ENCODE peak calls at places on chromosomes 16 and 17, in eight cellular contexts. One of them, this sample, is unnamed. For H3K9me3, the result is how much of the 10 kb centered on the place peaks cover.

GRCh38 chr17:17015221-17015620 is 27.0 kb upstream of the MPRIP start:
- DNase-seq in CD4-positive, alpha-beta memory T cell: no peak
- DNase-seq in right cardiac atrium: no peak
- DNase-seq in psoas muscle: no peak
- DNase-seq in uterus: no peak
- DNase-seq in A549: no peak
- DNase-seq in heart left ventricle: no peak
- DNase-seq in astrocyte: no peak
- DNase-seq in this sample: no peak

GRCh38 chr17:15885770-15886169 is 59.2 kb upstream of the ADORA2B start:
- DNase-seq in astrocyte: peak
- DNase-seq in uterus: no peak
- DNase-seq in right cardiac atrium: no peak
- DNase-seq in psoas muscle: no peak
- DNase-seq in CD4-positive, alpha-beta memory T cell: no peak
- DNase-seq in A549: no peak
- DNase-seq in heart left ventricle: no peak
- DNase-seq in this sample: no peak

GRCh38 chr16:3983081-3983520 is 102.6 kb upstream of the CREBBP start:
- DNase-seq in CD4-positive, alpha-beta memory T cell: peak
- DNase-seq in right cardiac atrium: peak
- DNase-seq in uterus: peak
- DNase-seq in psoas muscle: peak
- DNase-seq in A549: peak
- DNase-seq in astrocyte: peak
- DNase-seq in heart left ventricle: peak
- DNase-seq in this sample: peak

GRCh38 chr16:49271363-49271762 is 10.3 kb downstream of the CBLN1 start:
- DNase-seq in CD4-positive, alpha-beta memory T cell: no peak
- DNase-seq in right cardiac atrium: no peak
- DNase-seq in astrocyte: no peak
- DNase-seq in uterus: no peak
- DNase-seq in heart left ventricle: no peak
- DNase-seq in psoas muscle: no peak
- DNase-seq in A549: no peak
- DNase-seq in this sample: no peak

GRCh38 chr16:81808933-81809480 is 29.9 kb downstream of the PLCG2 start:
- DNase-seq in uterus: no peak
- DNase-seq in psoas muscle: no peak
- DNase-seq in A549: no peak
- DNase-seq in CD4-positive, alpha-beta memory T cell: no peak
- DNase-seq in right cardiac atrium: no peak
- DNase-seq in heart left ventricle: no peak
- DNase-seq in astrocyte: no peak
- DNase-seq in this sample: no peak

GRCh38 chr16:52408197-52408845 is 138.6 kb downstream of the TOX3 start:
- DNase-seq in CD4-positive, alpha-beta memory T cell: no peak
- DNase-seq in psoas muscle: no peak
- DNase-seq in heart left ventricle: no peak
- DNase-seq in A549: no peak
- DNase-seq in astrocyte: no peak
- DNase-seq in uterus: no peak
- DNase-seq in right cardiac atrium: no peak
- DNase-seq in this sample: no peak

GRCh38 chr17:10681866-10682446 is 15.4 kb downstream of the SCO1 start:
- DNase-seq in uterus: no peak
- DNase-seq in CD4-positive, alpha-beta memory T cell: no peak
- DNase-seq in right cardiac atrium: no peak
- DNase-seq in astrocyte: peak
- DNase-seq in A549: no peak
- DNase-seq in heart left ventricle: no peak
- DNase-seq in psoas muscle: no peak
- DNase-seq in this sample: peak

GRCh38 chr16:57643166-57643813 is 14.9 kb downstream of the ADGRG1 start:
- DNase-seq in right cardiac atrium: no peak
- DNase-seq in heart left ventricle: no peak
- DNase-seq in psoas muscle: no peak
- DNase-seq in CD4-positive, alpha-beta memory T cell: no peak
- DNase-seq in astrocyte: peak
- DNase-seq in A549: no peak
- DNase-seq in uterus: no peak
- DNase-seq in this sample: peak

GRCh38 chr17:50117202-50118040 is 12.5 kb downstream of the SAMD14 start:
- DNase-seq in right cardiac atrium: peak
- DNase-seq in psoas muscle: peak
- DNase-seq in uterus: peak
- DNase-seq in A549: peak
- DNase-seq in CD4-positive, alpha-beta memory T cell: peak
- DNase-seq in heart left ventricle: peak
- DNase-seq in astrocyte: peak
- DNase-seq in this sample: peak

GRCh38 chr16:26593700-26594099 is 473.0 kb upstream of the C16orf82 start:
- DNase-seq in heart left ventricle: no peak
- DNase-seq in right cardiac atrium: no peak
- DNase-seq in A549: no peak
- DNase-seq in uterus: no peak
- DNase-seq in psoas muscle: no peak
- DNase-seq in astrocyte: no peak
- DNase-seq in CD4-positive, alpha-beta memory T cell: no peak
- DNase-seq in this sample: no peak

GRCh38 chr16:16014329-16015224 is 65.2 kb downstream of the ABCC1 start:
- DNase-seq in A549: peak
- DNase-seq in heart left ventricle: peak
- DNase-seq in astrocyte: peak
- DNase-seq in psoas muscle: peak
- DNase-seq in CD4-positive, alpha-beta memory T cell: no peak
- DNase-seq in right cardiac atrium: peak
- DNase-seq in uterus: peak
- DNase-seq in this sample: peak

GRCh38 chr16:53372942-53373871 is 61.1 kb upstream of the RBL2 start:
- DNase-seq in astrocyte: no peak
- DNase-seq in psoas muscle: no peak
- DNase-seq in right cardiac atrium: no peak
- DNase-seq in CD4-positive, alpha-beta memory T cell: peak
- DNase-seq in uterus: no peak
- DNase-seq in A549: peak
- DNase-seq in heart left ventricle: peak
- DNase-seq in this sample: no peak

GRCh38 chr17:51120357-51120738 is 320 bp downstream of the SPAG9 start:
- DNase-seq in astrocyte: peak
- DNase-seq in A549: peak
- DNase-seq in psoas muscle: no peak
- DNase-seq in uterus: no peak
- DNase-seq in right cardiac atrium: no peak
- DNase-seq in heart left ventricle: no peak
- DNase-seq in CD4-positive, alpha-beta memory T cell: no peak
- DNase-seq in this sample: no peak

GRCh38 chr17:80146121-80147034 is 550 bp downstream of the EIF4A3 start:
- DNase-seq in astrocyte: no peak
- DNase-seq in A549: no peak
- DNase-seq in heart left ventricle: no peak
- DNase-seq in psoas muscle: no peak
- DNase-seq in CD4-positive, alpha-beta memory T cell: no peak
- DNase-seq in right cardiac atrium: no peak
- DNase-seq in uterus: no peak
- DNase-seq in this sample: peak

GRCh38 chr17:4988168-4988567 is 693 bp upstream of the CAMTA2 start:
- DNase-seq in heart left ventricle: peak
- DNase-seq in astrocyte: no peak
- DNase-seq in CD4-positive, alpha-beta memory T cell: no peak
- DNase-seq in psoas muscle: peak
- DNase-seq in A549: no peak
- DNase-seq in right cardiac atrium: peak
- DNase-seq in uterus: peak
- DNase-seq in this sample: peak

GRCh38 chr17:15298176-15298575 is 33.0 kb upstream of the PMP22 start:
- DNase-seq in heart left ventricle: no peak
- DNase-seq in right cardiac atrium: no peak
- DNase-seq in astrocyte: peak
- DNase-seq in uterus: no peak
- DNase-seq in psoas muscle: no peak
- DNase-seq in CD4-positive, alpha-beta memory T cell: no peak
- DNase-seq in A549: no peak
- DNase-seq in this sample: no peak

GRCh38 chr16:86581458-86581857 is 3.1 kb downstream of the FOXL1 start:
- DNase-seq in astrocyte: no peak
- DNase-seq in uterus: no peak
- DNase-seq in A549: no peak
- DNase-seq in CD4-positive, alpha-beta memory T cell: no peak
- DNase-seq in right cardiac atrium: no peak
- DNase-seq in psoas muscle: no peak
- DNase-seq in heart left ventricle: no peak
- DNase-seq in this sample: no peak

DNA sequence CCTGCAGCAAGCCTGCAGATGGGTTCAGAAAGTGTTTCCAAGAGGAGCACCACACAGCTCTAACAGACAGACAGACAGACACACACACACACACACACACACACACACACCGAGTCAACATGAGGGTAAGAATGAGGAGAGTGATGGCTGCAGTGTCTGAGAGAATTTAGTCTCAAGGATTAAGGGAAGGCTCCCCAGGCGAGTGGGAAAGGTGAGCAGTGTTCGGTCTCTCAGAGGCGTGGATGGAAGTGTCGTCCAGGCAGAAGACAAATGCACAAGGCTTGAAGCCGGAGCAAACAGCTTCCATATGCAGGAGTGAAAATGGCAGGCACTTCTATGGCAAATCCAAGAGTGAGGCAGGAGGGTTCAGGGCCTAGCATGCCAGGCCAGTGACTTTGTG is 770.1 kb downstream of the KCNJ18 start:
- DNase-seq in psoas muscle: no peak
- DNase-seq in uterus: no peak
- DNase-seq in CD4-positive, alpha-beta memory T cell: no peak
- DNase-seq in right cardiac atrium: no peak
- DNase-seq in A549: no peak
- DNase-seq in astrocyte: no peak
- DNase-seq in heart left ventricle: no peak
- DNase-seq in this sample: no peak
- H3K9me3 ChIP-seq in psoas muscle: under half
- H3K9me3 ChIP-seq in uterus: under half
- H3K9me3 ChIP-seq in CD4-positive, alpha-beta memory T cell: under half
- H3K9me3 ChIP-seq in right cardiac atrium: under half
- H3K9me3 ChIP-seq in A549: under half
- H3K9me3 ChIP-seq in astrocyte: under half
- H3K9me3 ChIP-seq in heart left ventricle: under half
- H3K9me3 ChIP-seq in this sample: under half

DNA sequence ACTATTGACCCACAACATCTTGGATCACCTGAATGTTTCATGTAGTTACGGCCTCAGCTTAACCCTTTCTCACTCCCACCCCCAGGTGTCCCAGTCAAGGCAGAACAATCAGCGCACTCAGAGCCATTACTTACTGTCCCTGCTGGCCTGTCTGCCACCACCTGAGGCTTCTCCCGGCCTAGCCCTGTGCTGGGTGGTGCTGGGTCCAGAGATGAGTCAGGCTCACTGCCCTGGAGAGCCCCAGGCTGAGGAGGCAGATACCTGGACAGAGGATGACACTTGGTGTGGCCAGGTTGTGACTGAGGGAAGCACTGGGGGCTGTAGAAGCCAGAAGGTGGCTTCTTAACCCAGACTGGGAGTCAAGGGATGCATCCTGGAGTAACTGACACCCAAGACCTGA is 4.0 kb upstream of the SLC5A2 start:
- DNase-seq in psoas muscle: no peak
- DNase-seq in astrocyte: no peak
- DNase-seq in A549: no peak
- DNase-seq in right cardiac atrium: no peak
- DNase-seq in heart left ventricle: no peak
- DNase-seq in uterus: no peak
- DNase-seq in CD4-positive, alpha-beta memory T cell: no peak
- DNase-seq in this sample: no peak
- H3K9me3 ChIP-seq in psoas muscle: under half
- H3K9me3 ChIP-seq in astrocyte: under half
- H3K9me3 ChIP-seq in A549: under half
- H3K9me3 ChIP-seq in right cardiac atrium: under half
- H3K9me3 ChIP-seq in heart left ventricle: under half
- H3K9me3 ChIP-seq in uterus: under half
- H3K9me3 ChIP-seq in CD4-positive, alpha-beta memory T cell: under half
- H3K9me3 ChIP-seq in this sample: under half

DNA sequence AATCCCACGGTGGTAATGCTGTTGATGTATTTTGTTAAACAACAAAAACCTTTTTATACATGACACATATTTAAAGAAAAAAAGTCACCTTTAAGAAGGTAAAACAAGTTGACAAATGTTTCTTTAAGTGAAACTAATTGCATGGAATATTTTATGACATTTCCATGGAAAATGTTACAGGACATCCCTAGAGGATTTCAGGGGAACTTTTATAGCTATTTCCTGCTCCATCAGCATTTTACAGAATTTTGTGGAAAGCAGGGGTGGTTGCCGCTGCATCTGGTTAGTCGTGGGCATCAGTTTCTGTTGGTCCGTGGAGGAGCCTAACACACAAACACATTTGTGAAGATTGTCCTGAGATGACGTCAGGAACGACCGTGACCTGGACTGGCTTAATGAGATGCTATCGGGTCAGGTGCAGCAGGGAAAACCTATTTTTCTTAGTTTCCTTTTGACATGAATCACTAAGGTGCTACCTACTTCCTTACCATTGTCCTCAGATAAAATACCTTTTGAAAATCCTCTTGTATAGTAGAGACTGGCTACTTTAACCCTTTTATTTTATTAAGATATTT is 305.1 kb downstream of the MAP2K6 start:
- DNase-seq in heart left ventricle: no peak
- DNase-seq in uterus: no peak
- DNase-seq in astrocyte: no peak
- DNase-seq in A549: no peak
- DNase-seq in right cardiac atrium: no peak
- DNase-seq in CD4-positive, alpha-beta memory T cell: no peak
- DNase-seq in psoas muscle: no peak
- DNase-seq in this sample: no peak
- H3K9me3 ChIP-seq in heart left ventricle: under half
- H3K9me3 ChIP-seq in uterus: under half
- H3K9me3 ChIP-seq in astrocyte: under half
- H3K9me3 ChIP-seq in A549: under half
- H3K9me3 ChIP-seq in right cardiac atrium: under half
- H3K9me3 ChIP-seq in CD4-positive, alpha-beta memory T cell: under half
- H3K9me3 ChIP-seq in psoas muscle: under half
- H3K9me3 ChIP-seq in this sample: under half

GRCh38 chr17:67570797-67571196 is 146.9 kb upstream of the NOL11 start:
- DNase-seq in psoas muscle: no peak
- DNase-seq in astrocyte: no peak
- DNase-seq in right cardiac atrium: no peak
- DNase-seq in A549: no peak
- DNase-seq in CD4-positive, alpha-beta memory T cell: no peak
- DNase-seq in uterus: no peak
- DNase-seq in heart left ventricle: no peak
- DNase-seq in this sample: no peak

GRCh38 chr17:67566656-67567055 is 151.1 kb upstream of the NOL11 start:
- DNase-seq in psoas muscle: no peak
- DNase-seq in CD4-positive, alpha-beta memory T cell: no peak
- DNase-seq in uterus: no peak
- DNase-seq in A549: no peak
- DNase-seq in right cardiac atrium: no peak
- DNase-seq in astrocyte: no peak
- DNase-seq in heart left ventricle: no peak
- DNase-seq in this sample: no peak

GRCh38 chr17:67569873-67570272 is 147.9 kb upstream of the NOL11 start:
- DNase-seq in astrocyte: no peak
- DNase-seq in uterus: no peak
- DNase-seq in psoas muscle: no peak
- DNase-seq in right cardiac atrium: no peak
- DNase-seq in CD4-positive, alpha-beta memory T cell: no peak
- DNase-seq in A549: no peak
- DNase-seq in heart left ventricle: no peak
- DNase-seq in this sample: peak

GRCh38 chr17:67571478-67571877 is 146.3 kb upstream of the NOL11 start:
- DNase-seq in heart left ventricle: no peak
- DNase-seq in A549: no peak
- DNase-seq in uterus: no peak
- DNase-seq in right cardiac atrium: no peak
- DNase-seq in astrocyte: no peak
- DNase-seq in CD4-positive, alpha-beta memory T cell: no peak
- DNase-seq in psoas muscle: no peak
- DNase-seq in this sample: no peak

GRCh38 chr17:67568961-67569360 is 148.8 kb upstream of the NOL11 start:
- DNase-seq in astrocyte: no peak
- DNase-seq in psoas muscle: no peak
- DNase-seq in heart left ventricle: no peak
- DNase-seq in A549: no peak
- DNase-seq in uterus: no peak
- DNase-seq in right cardiac atrium: no peak
- DNase-seq in CD4-positive, alpha-beta memory T cell: no peak
- DNase-seq in this sample: no peak
- H3K9me3 ChIP-seq in astrocyte: under half
- H3K9me3 ChIP-seq in psoas muscle: under half
- H3K9me3 ChIP-seq in heart left ventricle: under half
- H3K9me3 ChIP-seq in A549: under half
- H3K9me3 ChIP-seq in uterus: under half
- H3K9me3 ChIP-seq in right cardiac atrium: under half
- H3K9me3 ChIP-seq in CD4-positive, alpha-beta memory T cell: under half
- H3K9me3 ChIP-seq in this sample: under half